ENCODE peak calls at places on chromosomes 7 and 10, in ten cellular contexts. Y, W, V, A, C, J, P, F, Q and Z are unnamed samples.

GRCh38 chr10:89100680-89101079 is 106.4 kb downstream of the CH25H start:
- DNase-seq in W (no peak), J (no peak), V (no peak), C (no peak), P (no peak), Y (no peak), Q (no peak), F (no peak), A (no peak), Z (no peak)

GRCh38 chr7:128102490-128103291 is 71.5 kb upstream of the LRRC4 start:
- DNase-seq in W (no peak), F (no peak), Y (no peak), V (no peak), Q (no peak), J (peak; percentile 51), C (no peak), P (no peak), A (no peak), Z (no peak)

GRCh38 chr10:25094590-25094989 is 78.2 kb downstream of the THNSL1 start:
- DNase-seq in Y (no peak), F (no peak), A (no peak), Q (no peak), C (no peak), V (no peak), P (no peak), J (no peak), W (no peak), Z (no peak)

GRCh38 chr10:114261116-114261515 is 22.1 kb downstream of the VWA2 start:
- DNase-seq in Q (no peak), C (peak; percentile 86), W (no peak), J (no peak), Y (no peak), P (no peak), V (no peak), A (no peak), F (no peak), Z (peak; percentile 54)

GRCh38 chr10:69479241-69479730 is 28.0 kb downstream of the TSPAN15 start:
- DNase-seq in J (no peak), C (no peak), Q (no peak), A (no peak), P (peak; percentile 70), F (no peak), Y (no peak), V (no peak), W (no peak), Z (no peak)

GRCh38 chr7:45646996-45647411 is 72.8 kb downstream of the ADCY1 start:
- DNase-seq in J (no peak), W (no peak), P (peak; percentile 8), F (no peak), Q (no peak), V (peak; percentile 2), A (no peak), C (no peak), Y (no peak), Z (no peak)

GRCh38 chr7:47253650-47254080 is 328.2 kb downstream of the TNS3 start:
- DNase-seq in V (no peak), F (peak; percentile 21), W (no peak), P (peak; percentile 18), C (peak; percentile 24), Y (no peak), A (no peak), J (no peak), Q (peak; percentile 41), Z (peak; percentile 50)

GRCh38 chr7:47087866-47088265 is 494.0 kb downstream of the TNS3 start:
- DNase-seq in P (no peak), Q (peak; percentile 69), C (peak; percentile 52), Y (no peak), J (no peak), F (no peak), A (no peak), V (no peak), W (no peak), Z (peak; percentile 57)

GRCh38 chr10:80447618-80448190 is 6.4 kb upstream of the TSPAN14 start:
- DNase-seq in F (no peak), Y (no peak), C (no peak), V (no peak), W (no peak), A (no peak), J (no peak), Q (no peak), P (no peak), Z (no peak)

GRCh38 chr7:90455163-90456030 is 14.0 kb upstream of the PTTG1IP2 start:
- DNase-seq in Q (peak; percentile 67), C (peak; percentile 41), F (peak; percentile 28), J (no peak), W (no peak), P (peak; percentile 11), A (no peak), V (peak; percentile 24), Y (no peak), Z (peak; percentile 57)

GRCh38 chr10:74875966-74876365 is 49.6 kb downstream of the KAT6B start:
- DNase-seq in V (no peak), W (no peak), J (no peak), P (no peak), A (no peak), Q (peak; percentile 99), C (no peak), Y (no peak), F (no peak), Z (no peak)

GRCh38 chr7:134632937-134633540 is 13.6 kb upstream of the BPGM start:
- DNase-seq in C (peak; percentile 57), Y (no peak), A (no peak), Q (peak; percentile 64), P (no peak), F (peak; percentile 51), J (no peak), V (no peak), W (no peak), Z (peak; percentile 70)

GRCh38 chr10:43249151-43249961 is 17.5 kb downstream of the RASGEF1A start:
- DNase-seq in W (peak; percentile 11), V (no peak), Q (no peak), C (no peak), Y (peak; percentile 35), J (peak; percentile 69), F (no peak), A (no peak), P (peak; percentile 1), Z (no peak)

GRCh38 chr7:137820677-137821420 is 25.9 kb downstream of the DGKI start:
- DNase-seq in C (no peak), Y (peak; percentile 70), F (no peak), P (peak; percentile 76), J (no peak), V (peak; percentile 6), W (peak; percentile 49), A (no peak), Q (no peak), Z (no peak)

GRCh38 chr7:137816696-137817320 is 30.0 kb downstream of the DGKI start:
- DNase-seq in Q (peak; percentile 19), Y (no peak), V (no peak), W (no peak), F (no peak), A (no peak), C (no peak), P (no peak), J (no peak), Z (peak; percentile 10)

GRCh38 chr7:137825489-137825888 is 21.3 kb downstream of the DGKI start:
- DNase-seq in Q (no peak), F (no peak), Y (no peak), A (no peak), W (no peak), P (no peak), J (no peak), C (no peak), V (no peak), Z (no peak)

GRCh38 chr7:137818036-137818435 is 28.7 kb downstream of the DGKI start:
- DNase-seq in V (no peak), F (no peak), C (no peak), W (no peak), Y (no peak), J (no peak), Q (no peak), P (no peak), A (no peak), Z (no peak)

DNA sequence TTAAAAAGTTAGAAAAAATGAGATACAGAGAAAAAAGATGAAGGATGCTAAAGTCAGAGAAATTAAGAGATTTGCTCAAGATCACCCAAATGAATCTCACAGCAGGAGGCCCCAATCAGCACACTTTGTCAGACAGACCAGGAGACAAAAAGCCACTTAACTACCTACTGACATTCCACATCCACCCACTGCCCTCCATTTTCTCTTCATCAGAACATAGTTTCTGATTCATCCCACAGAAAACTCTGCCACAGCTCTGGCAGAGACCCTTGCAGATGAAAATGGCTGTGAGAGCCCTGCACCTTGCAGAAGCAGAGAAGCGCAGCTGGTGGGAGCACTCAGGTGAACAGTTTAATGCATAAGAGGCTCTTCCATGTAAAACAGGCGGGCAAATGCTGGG is 26.6 kb downstream of the DGKI start:
- DNase-seq in J (no peak), F (no peak), P (no peak), V (no peak), W (no peak), Y (no peak), C (no peak), A (no peak), Q (no peak), Z (no peak)
- H3K4me3 ChIP-seq in J (no peak overlapping the region), F (no peak overlapping the region), P (no peak overlapping the region), V (no peak overlapping the region), W (no peak overlapping the region), Y (no peak overlapping the region), C (no peak overlapping the region), A (no peak overlapping the region), Q (no peak overlapping the region), Z (no peak overlapping the region)

GRCh38 chr10:59314284-59314683 is 48.1 kb downstream of the FAM13C start:
- DNase-seq in C (no peak), W (no peak), P (no peak), V (no peak), A (no peak), J (no peak), F (no peak), Q (no peak), Y (no peak), Z (no peak)
- H3K36me3 ChIP-seq in C (no peaks in the 10 kb centered on the region), W (no peaks in the 10 kb centered on the region), P (no peaks in the 10 kb centered on the region), V (no peaks in the 10 kb centered on the region), A (no peaks in the 10 kb centered on the region), J (no peaks in the 10 kb centered on the region), F (no peaks in the 10 kb centered on the region), Q (no peaks in the 10 kb centered on the region), Y (no peaks in the 10 kb centered on the region), Z (no peaks in the 10 kb centered on the region)

GRCh38 chr10:122821808-122822207 is 23.8 kb downstream of the CUZD1 start:
- DNase-seq in A (no peak), Y (no peak), P (no peak), Q (no peak), W (no peak), C (no peak), V (no peak), F (no peak), J (no peak), Z (no peak)
- H3K27me3 ChIP-seq in A (no peaks in the 10 kb centered on the region), Y (peaks cover 31% of the 10 kb centered on the region), P (peaks cover 29% of the 10 kb centered on the region), Q (no peaks in the 10 kb centered on the region), W (no peaks in the 10 kb centered on the region), C (peaks cover 18% of the 10 kb centered on the region), V (peaks cover 5% of the 10 kb centered on the region), F (peaks cover 82% of the 10 kb centered on the region), J (no peaks in the 10 kb centered on the region), Z (peaks cover 4% of the 10 kb centered on the region)

DNA sequence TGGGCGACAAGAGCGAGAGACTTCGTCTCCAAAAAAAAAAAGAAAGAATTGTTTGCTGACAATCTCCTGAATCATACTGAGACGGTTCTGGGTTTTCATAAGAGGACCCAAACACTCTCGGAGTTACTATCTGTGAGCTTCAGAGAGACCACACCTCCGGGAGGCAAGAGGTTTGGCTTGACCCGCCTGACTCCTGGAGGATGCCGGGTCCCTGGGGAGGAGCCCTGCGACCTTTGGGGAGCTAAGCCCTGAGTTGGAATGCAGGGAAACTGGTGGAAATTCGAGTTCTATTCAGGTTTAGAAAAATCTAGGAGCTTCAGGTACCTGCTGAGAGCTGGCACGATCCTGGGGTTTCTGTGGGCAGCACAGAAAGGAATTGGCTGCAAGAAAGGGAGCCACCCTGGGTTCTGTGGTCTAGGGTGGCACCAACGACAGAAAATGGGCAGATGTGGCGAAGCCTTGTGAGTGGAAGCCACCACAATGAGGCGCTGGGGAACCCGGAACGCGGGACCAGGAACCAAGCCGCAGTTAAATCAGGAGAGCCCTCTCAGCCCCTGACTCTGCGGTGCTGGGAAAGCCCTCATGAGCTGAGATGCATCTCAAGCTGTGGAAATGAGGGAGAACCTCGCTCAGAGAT is 21.9 kb upstream of the GATAD1 start:
- DNase-seq in C (no peak), Q (no peak), V (no peak), F (no peak), A (no peak), W (no peak), Y (no peak), J (no peak), P (no peak), Z (no peak)
- H3K4me3 ChIP-seq in C (no peak overlapping the region), Q (no peak overlapping the region), V (no peak overlapping the region), F (no peak overlapping the region), A (no peak overlapping the region), W (no peak overlapping the region), Y (no peak overlapping the region), J (no peak overlapping the region), P (no peak overlapping the region), Z (no peak overlapping the region)